ENCODE peak calls at places on chromosome 22, in five cellular contexts. K is RPMI7951, N is PC-9, H is neuronal stem cell, Q is fibroblast of lung. R is an unnamed sample.

GRCh38 chr22:24120029-24120428 is 61.3 kb upstream of the SUSD2 start:
- DNase-seq in Q (no peak), K (no peak), H (no peak), N (no peak), R (peak)

GRCh38 chr22:45210174-45210573 is 30.5 kb downstream of the KIAA0930 start:
- DNase-seq in Q (no peak), H (no peak), K (no peak), N (peak), R (no peak)

GRCh38 chr22:40498454-40499186 is 128.2 kb downstream of the SGSM3 start:
- DNase-seq in N (peak), Q (peak), H (no peak), K (peak), R (peak)

GRCh38 chr22:25149014-25149413 is 50.6 kb upstream of the CRYBB3 start:
- DNase-seq in Q (no peak), K (no peak), H (no peak), N (no peak), R (no peak)

GRCh38 chr22:41343717-41344116 is 38.0 kb upstream of the TEF start:
- DNase-seq in N (no peak), Q (no peak), K (peak), H (no peak), R (no peak)

GRCh38 chr22:28021998-28022660 is 103.1 kb upstream of the PITPNB start:
- DNase-seq in Q (no peak), H (no peak), N (no peak), K (no peak), R (no peak)

GRCh38 chr22:30861131-30861530 is 107.4 kb downstream of the MORC2 start:
- DNase-seq in Q (no peak), H (no peak), N (no peak), K (peak), R (no peak)

GRCh38 chr22:48742556-48743343 is 1084.9 kb downstream of the BRD1 start:
- DNase-seq in N (no peak), H (no peak), K (no peak), Q (no peak), R (no peak)

GRCh38 chr22:33812578-33812977 is 107.7 kb downstream of the LARGE1 start:
- DNase-seq in N (no peak), Q (no peak), H (no peak), K (no peak), R (no peak)